ENCODE peak calls at places on chromosomes 7 and 10, in five cellular contexts. T is esophagus muscularis mucosa; U is stimulated activated CD8-positive, alpha-beta memory T cell treated with anti-CD3 and anti-CD28 coated beads, Interleukin-4, amount 100 ng/mL, for 1 hour; K is pancreas; S is activated CD4-positive, alpha-beta T cell treated with anti-CD3 and anti-CD28 coated beads for 36 hours. B is an unnamed sample.

GRCh38 chr10:22713853-22714523 is 390 bp downstream of the PIP4K2A start:
- DNase-seq in T (no peak), S (peak; percentile 63), U (no peak), K (peak; percentile 36), B (peak; percentile 21)

GRCh38 chr10:119313645-119314044 is 106.3 kb downstream of the GRK5 start:
- DNase-seq in K (no peak), U (no peak), T (no peak), S (peak; percentile 83), B (peak; percentile 68)

GRCh38 chr10:132290631-132291030 is 17.1 kb downstream of the STK32C start:
- DNase-seq in U (no peak), K (no peak), S (no peak), T (no peak), B (no peak)

GRCh38 chr10:71762324-71762723 is 11.0 kb downstream of the VSIR start:
- DNase-seq in S (no peak), U (no peak), T (no peak), K (no peak), B (no peak)

GRCh38 chr10:77771851-77772250 is 134.2 kb upstream of the KCNMA1 start:
- DNase-seq in T (peak; percentile 90), U (no peak), K (no peak), S (no peak), B (no peak)

GRCh38 chr10:88707429-88708110 is 1.5 kb downstream of the LIPK start:
- DNase-seq in T (no peak), K (no peak), U (no peak), S (no peak), B (peak; percentile 58)

GRCh38 chr10:105875050-105875449 is 1234.0 kb downstream of the SORCS3 start:
- DNase-seq in T (no peak), S (no peak), K (no peak), U (no peak), B (no peak)

GRCh38 chr10:70779685-70780369 is 5.3 kb downstream of the TBATA start:
- DNase-seq in U (no peak), S (no peak), T (peak; percentile 89), K (no peak), B (no peak)

GRCh38 chr7:157397751-157398691 is 61.2 kb downstream of the DNAJB6 start:
- DNase-seq in S (peak; percentile 46), K (no peak), U (no peak), T (no peak), B (peak; percentile 22)

B was measured in RCC 7860.